ENCODE peak calls at places on chromosomes 6 and 20, in six cellular contexts. I, S, W, C, K and F are unnamed samples.

GRCh38 chr20:37142708-37143107 is 36.4 kb upstream of the RPN2 start:
- DNase-seq in W (no peak), S (no peak), C (no peak), K (no peak), I (no peak), F (no peak)

GRCh38 chr20:15239542-15240206 is 902.3 kb upstream of the FLRT3 start:
- DNase-seq in K (no peak), I (no peak), S (no peak), C (no peak), W (no peak), F (no peak)

GRCh38 chr6:38501931-38502330 is 137.8 kb downstream of the BTBD9 start:
- DNase-seq in S (no peak), C (no peak), K (no peak), I (no peak), W (no peak), F (no peak)

GRCh38 chr6:48098923-48099322 is 12.1 kb downstream of the PTCHD4 start:
- DNase-seq in K (no peak), W (no peak), I (no peak), S (no peak), C (no peak), F (no peak)

GRCh38 chr6:96086745-96087144 is 71.0 kb downstream of the FUT9 start:
- DNase-seq in I (no peak), S (no peak), C (no peak), K (no peak), W (no peak), F (no peak)

GRCh38 chr20:49256261-49256660 is 21.6 kb downstream of the ZNFX1 start:
- DNase-seq in C (no peak), W (no peak), K (no peak), S (no peak), I (no peak), F (no peak)

GRCh38 chr20:23147647-23147963 is 61.5 kb upstream of the CD93 start:
- DNase-seq in K (no peak), S (no peak), C (no peak), I (no peak), W (no peak), F (no peak)

GRCh38 chr20:3739054-3739925 is 6.8 kb downstream of the HSPA12B start:
- DNase-seq in C (no peak), S (no peak), W (no peak), K (no peak), I (no peak), F (no peak)

GRCh38 chr6:3516094-3516493 is 59.2 kb upstream of the SLC22A23 start:
- DNase-seq in C (no peak), W (no peak), S (no peak), K (no peak), I (no peak), F (no peak)

GRCh38 chr6:125749864-125750691 is 646 bp downstream of the HEY2 start:
- DNase-seq in S (no peak), K (no peak), I (no peak), C (no peak), W (no peak), F (peak)

GRCh38 chr6:145547596-145548325 is 187.6 kb downstream of the EPM2A start:
- DNase-seq in I (no peak), C (no peak), K (no peak), S (no peak), W (no peak), F (no peak)

GRCh38 chr6:52877786-52878185 is 31.7 kb downstream of the GSTA3 start:
- DNase-seq in I (no peak), C (no peak), W (no peak), K (no peak), S (no peak), F (no peak)

GRCh38 chr6:107275330-107275865 is 160.1 kb upstream of the BEND3 start:
- DNase-seq in K (no peak), S (no peak), W (no peak), C (no peak), I (no peak), F (no peak)

GRCh38 chr6:36422714-36423100 is 19.9 kb downstream of the PXT1 start:
- DNase-seq in K (no peak), W (no peak), I (no peak), S (no peak), C (no peak), F (no peak)

GRCh38 chr20:50520222-50520877 is 10.2 kb downstream of the PTPN1 start:
- DNase-seq in K (no peak), C (no peak), W (no peak), I (no peak), S (no peak), F (no peak)

GRCh38 chr6:108195209-108195608 is 29.4 kb downstream of the NR2E1 start:
- DNase-seq in C (no peak), S (no peak), K (no peak), W (no peak), I (no peak), F (no peak)

GRCh38 chr20:49989234-49990065 is 6.7 kb downstream of the SNAI1 start:
- DNase-seq in K (no peak), I (no peak), S (no peak), W (no peak), C (no peak), F (no peak)

GRCh38 chr6:41049955-41050354 is 3.0 kb upstream of the APOBEC2 start:
- DNase-seq in C (no peak), W (no peak), K (no peak), S (no peak), I (no peak), F (no peak)

GRCh38 chr6:68240731-68241130 is 394.4 kb upstream of the ADGRB3 start:
- DNase-seq in S (no peak), W (no peak), K (no peak), C (no peak), I (no peak), F (no peak)

GRCh38 chr6:123967900-123968299 is 164.2 kb downstream of the NKAIN2 start:
- DNase-seq in K (no peak), W (no peak), C (no peak), S (no peak), I (no peak), F (no peak)

GRCh38 chr6:72733045-72733444 is 111.2 kb downstream of the KCNQ5 start:
- DNase-seq in C (no peak), S (no peak), W (no peak), I (no peak), K (no peak), F (peak)

GRCh38 chr6:17938885-17939284 is 48.5 kb downstream of the KIF13A start:
- DNase-seq in C (no peak), K (no peak), I (no peak), W (no peak), S (no peak), F (no peak)

GRCh38 chr6:3732345-3733141 is 19.0 kb downstream of the PXDC1 start:
- DNase-seq in C (peak), S (peak), I (peak), K (no peak), W (peak), F (peak)

GRCh38 chr20:31617432-31618104 is 12.5 kb downstream of the ID1 start:
- DNase-seq in W (no peak), I (no peak), S (no peak), C (no peak), K (no peak), F (peak)